ENCODE peak calls at places on chromosomes 4 and X, in nine cellular contexts. One of them, this sample, is unnamed.
A peak's percentile ranks its signal among the peaks of the same experiment; 100 is the strongest.

GRCh38 chr4:163988921-163989320 is 494.4 kb downstream of the TMA16 start:
- DNase-seq in kidney tubule cell: no peak
- DNase-seq in NCI-H460: no peak
- DNase-seq in GM23248: no peak
- DNase-seq in pancreas: no peak
- DNase-seq in fibroblast of mammary gland: no peak
- DNase-seq in fibroblast of the aortic adventitia: no peak
- DNase-seq in HFF-Myc: no peak
- DNase-seq in omental fat pad: no peak
- DNase-seq in this sample: no peak

GRCh38 chr4:129240816-129241215 is 144.9 kb downstream of the C4orf33 start:
- DNase-seq in GM23248: no peak
- DNase-seq in kidney tubule cell: peak; percentile 71
- DNase-seq in fibroblast of mammary gland: peak; percentile 70
- DNase-seq in fibroblast of the aortic adventitia: no peak
- DNase-seq in omental fat pad: no peak
- DNase-seq in HFF-Myc: no peak
- DNase-seq in pancreas: peak; percentile 21
- DNase-seq in NCI-H460: no peak
- DNase-seq in this sample: peak; percentile 32

GRCh38 chr4:116016201-116016600 is 902.8 kb upstream of the NDST4 start:
- DNase-seq in kidney tubule cell: peak; percentile 81
- DNase-seq in HFF-Myc: no peak
- DNase-seq in fibroblast of mammary gland: peak; percentile 74
- DNase-seq in fibroblast of the aortic adventitia: no peak
- DNase-seq in pancreas: no peak
- DNase-seq in NCI-H460: no peak
- DNase-seq in omental fat pad: no peak
- DNase-seq in GM23248: peak; percentile 58
- DNase-seq in this sample: peak; percentile 62

GRCh38 chrX:9940397-9940796 is 26.8 kb upstream of the CLDN34 start:
- DNase-seq in GM23248: peak; percentile 66
- DNase-seq in HFF-Myc: peak; percentile 59
- DNase-seq in fibroblast of mammary gland: peak; percentile 34
- DNase-seq in NCI-H460: no peak
- DNase-seq in pancreas: no peak
- DNase-seq in kidney tubule cell: peak; percentile 80
- DNase-seq in omental fat pad: no peak
- DNase-seq in fibroblast of the aortic adventitia: no peak
- DNase-seq in this sample: peak; percentile 78

GRCh38 chrX:118383120-118383519 is 37.2 kb downstream of the WDR44 start:
- DNase-seq in GM23248: peak; percentile 45
- DNase-seq in NCI-H460: no peak
- DNase-seq in kidney tubule cell: peak; percentile 46
- DNase-seq in omental fat pad: no peak
- DNase-seq in fibroblast of the aortic adventitia: no peak
- DNase-seq in pancreas: no peak
- DNase-seq in HFF-Myc: no peak
- DNase-seq in fibroblast of mammary gland: peak; percentile 11
- DNase-seq in this sample: no peak

GRCh38 chr4:80538276-80538926 is 202.9 kb downstream of the CFAP299 start:
- DNase-seq in pancreas: no peak
- DNase-seq in kidney tubule cell: peak; percentile 52
- DNase-seq in HFF-Myc: no peak
- DNase-seq in GM23248: peak; percentile 68
- DNase-seq in fibroblast of mammary gland: peak; percentile 53
- DNase-seq in fibroblast of the aortic adventitia: peak; percentile 30
- DNase-seq in NCI-H460: no peak
- DNase-seq in omental fat pad: no peak
- DNase-seq in this sample: no peak

GRCh38 chrX:20270557-20270880 is 3.8 kb upstream of the RPS6KA3 start:
- DNase-seq in fibroblast of mammary gland: peak; percentile 46
- DNase-seq in NCI-H460: no peak
- DNase-seq in omental fat pad: no peak
- DNase-seq in pancreas: no peak
- DNase-seq in GM23248: peak; percentile 55
- DNase-seq in fibroblast of the aortic adventitia: peak; percentile 18
- DNase-seq in HFF-Myc: no peak
- DNase-seq in kidney tubule cell: no peak
- DNase-seq in this sample: peak; percentile 16

GRCh38 chrX:56797966-56798711 is 69.1 kb downstream of the NBDY start:
- DNase-seq in omental fat pad: no peak
- DNase-seq in fibroblast of mammary gland: no peak
- DNase-seq in NCI-H460: no peak
- DNase-seq in fibroblast of the aortic adventitia: peak; percentile 52
- DNase-seq in kidney tubule cell: no peak
- DNase-seq in HFF-Myc: no peak
- DNase-seq in pancreas: no peak
- DNase-seq in GM23248: peak; percentile 5
- DNase-seq in this sample: peak; percentile 17

GRCh38 chr4:1611501-1611870 is 72.6 kb downstream of the FAM53A start:
- DNase-seq in HFF-Myc: no peak
- DNase-seq in NCI-H460: no peak
- DNase-seq in omental fat pad: no peak
- DNase-seq in pancreas: no peak
- DNase-seq in GM23248: no peak
- DNase-seq in fibroblast of mammary gland: no peak
- DNase-seq in kidney tubule cell: no peak
- DNase-seq in fibroblast of the aortic adventitia: no peak
- DNase-seq in this sample: no peak

GRCh38 chr4:105709081-105709450 is 482 bp downstream of the GSTCD start:
- DNase-seq in kidney tubule cell: peak; percentile 25
- DNase-seq in NCI-H460: no peak
- DNase-seq in omental fat pad: no peak
- DNase-seq in HFF-Myc: no peak
- DNase-seq in GM23248: peak; percentile 57
- DNase-seq in pancreas: no peak
- DNase-seq in fibroblast of the aortic adventitia: peak; percentile 10
- DNase-seq in fibroblast of mammary gland: peak; percentile 15
- DNase-seq in this sample: peak; percentile 9

GRCh38 chr4:168811793-168812651 is 198.0 kb downstream of the CBR4 start:
- DNase-seq in HFF-Myc: peak; percentile 62
- DNase-seq in kidney tubule cell: no peak
- DNase-seq in GM23248: peak; percentile 79
- DNase-seq in omental fat pad: no peak
- DNase-seq in NCI-H460: no peak
- DNase-seq in fibroblast of mammary gland: peak; percentile 86
- DNase-seq in pancreas: no peak
- DNase-seq in fibroblast of the aortic adventitia: peak; percentile 69
- DNase-seq in this sample: peak; percentile 89

GRCh38 chrX:40227111-40227510 is 129.4 kb upstream of the BCOR start:
- DNase-seq in omental fat pad: no peak
- DNase-seq in fibroblast of mammary gland: no peak
- DNase-seq in kidney tubule cell: no peak
- DNase-seq in pancreas: no peak
- DNase-seq in fibroblast of the aortic adventitia: no peak
- DNase-seq in GM23248: no peak
- DNase-seq in NCI-H460: no peak
- DNase-seq in HFF-Myc: no peak
- DNase-seq in this sample: no peak

GRCh38 chrX:389021-389441 is 2.3 kb upstream of the PPP2R3B start:
- DNase-seq in fibroblast of mammary gland: no peak
- DNase-seq in pancreas: no peak
- DNase-seq in NCI-H460: no peak
- DNase-seq in fibroblast of the aortic adventitia: no peak
- DNase-seq in GM23248: no peak
- DNase-seq in omental fat pad: no peak
- DNase-seq in HFF-Myc: no peak
- DNase-seq in kidney tubule cell: no peak
- DNase-seq in this sample: no peak

GRCh38 chr4:168656946-168657473 is 160.2 kb downstream of the PALLD start:
- DNase-seq in GM23248: no peak
- DNase-seq in omental fat pad: no peak
- DNase-seq in fibroblast of mammary gland: no peak
- DNase-seq in HFF-Myc: no peak
- DNase-seq in kidney tubule cell: no peak
- DNase-seq in pancreas: no peak
- DNase-seq in NCI-H460: no peak
- DNase-seq in fibroblast of the aortic adventitia: no peak
- DNase-seq in this sample: no peak

GRCh38 chrX:114889454-114889853 is 128.0 kb downstream of the IL13RA2 start:
- DNase-seq in HFF-Myc: no peak
- DNase-seq in kidney tubule cell: no peak
- DNase-seq in pancreas: no peak
- DNase-seq in omental fat pad: no peak
- DNase-seq in fibroblast of the aortic adventitia: peak; percentile 16
- DNase-seq in GM23248: peak; percentile 0
- DNase-seq in fibroblast of mammary gland: no peak
- DNase-seq in NCI-H460: no peak
- DNase-seq in this sample: no peak

GRCh38 chr4:120314969-120315368 is 248.3 kb upstream of the MAD2L1 start:
- DNase-seq in GM23248: no peak
- DNase-seq in pancreas: no peak
- DNase-seq in omental fat pad: no peak
- DNase-seq in fibroblast of mammary gland: no peak
- DNase-seq in kidney tubule cell: no peak
- DNase-seq in NCI-H460: no peak
- DNase-seq in fibroblast of the aortic adventitia: no peak
- DNase-seq in HFF-Myc: no peak
- DNase-seq in this sample: no peak

GRCh38 chr4:113584407-113585150 is 177.0 kb downstream of the CAMK2D start:
- DNase-seq in HFF-Myc: no peak
- DNase-seq in GM23248: peak; percentile 82
- DNase-seq in fibroblast of mammary gland: peak; percentile 69
- DNase-seq in omental fat pad: no peak
- DNase-seq in NCI-H460: peak; percentile 26
- DNase-seq in pancreas: no peak
- DNase-seq in fibroblast of the aortic adventitia: peak; percentile 54
- DNase-seq in kidney tubule cell: peak; percentile 16
- DNase-seq in this sample: peak; percentile 92

GRCh38 chr4:153294631-153295030 is 49.9 kb upstream of the MND1 start:
- DNase-seq in NCI-H460: no peak
- DNase-seq in fibroblast of mammary gland: no peak
- DNase-seq in fibroblast of the aortic adventitia: no peak
- DNase-seq in GM23248: peak; percentile 56
- DNase-seq in HFF-Myc: no peak
- DNase-seq in kidney tubule cell: peak; percentile 56
- DNase-seq in pancreas: no peak
- DNase-seq in omental fat pad: no peak
- DNase-seq in this sample: no peak

This sample was measured in choroid plexus epithelial cell.